ENCODE peak calls at places on chromosome 19, in four cellular contexts. T is tibial nerve, C is heart right ventricle, U is uterus. D is an unnamed sample.
A peak's percentile ranks its signal among the peaks of the same experiment; 100 is the strongest.

GRCh38 chr19:49688531-49689132 is 762 bp upstream of the ADM5 start:
- DNase-seq in C (no peak), T (no peak), U (no peak), D (no peak)

GRCh38 chr19:22882797-22883196 is 50.7 kb downstream of the ZNF723 start:
- DNase-seq in C (no peak), T (no peak), U (no peak), D (no peak)

GRCh38 chr19:48698046-48698445 is 2.3 kb downstream of the FUT2 start:
- DNase-seq in C (no peak), U (no peak), T (no peak), D (no peak)

GRCh38 chr19:54448037-54448773 is 794 bp upstream of the LENG8 start:
- DNase-seq in T (peak; percentile 33), U (peak; percentile 58), C (no peak), D (peak; percentile 54)

GRCh38 chr19:57351867-57352266 is 796 bp downstream of the ZNF304 start:
- DNase-seq in C (no peak), U (no peak), T (no peak), D (no peak)

GRCh38 chr19:51651216-51651846 is 4.7 kb upstream of the SIGLEC14 start:
- DNase-seq in U (no peak), T (no peak), C (no peak), D (no peak)

GRCh38 chr19:14796021-14796420 is 17.7 kb upstream of the ADGRE2 start:
- DNase-seq in C (no peak), T (no peak), U (no peak), D (no peak)

GRCh38 chr19:52270266-52270885 is 989 bp downstream of the ZNF766 start:
- DNase-seq in U (no peak), C (no peak), T (no peak), D (no peak)

GRCh38 chr19:17996826-17997316 is 11.1 kb upstream of the ARRDC2 start:
- DNase-seq in U (peak; percentile 88), C (peak; percentile 88), T (peak; percentile 80), D (peak; percentile 59)

DNA sequence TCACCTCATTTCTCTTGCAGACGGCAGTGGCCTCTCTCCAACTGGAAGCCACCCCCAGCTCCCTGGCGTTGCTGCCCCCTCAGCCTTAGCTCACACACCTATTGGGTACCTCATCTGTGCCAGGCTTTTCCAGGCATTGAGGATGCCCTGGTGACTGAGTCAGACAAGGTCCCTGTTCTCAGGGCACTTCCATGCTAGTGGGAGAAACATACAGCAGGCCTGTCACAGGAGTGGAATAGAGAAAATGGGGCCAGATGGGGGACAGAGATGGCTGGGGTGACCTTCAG is 33.9 kb downstream of the CAPN12 start:
- DNase-seq in C (no peak), U (no peak), T (no peak), D (no peak)
- H3K27ac ChIP-seq in C (peak overlapping the region; percentile 87), U (peak overlapping the region; percentile 78), T (peak overlapping the region; percentile 61), D (peak overlapping the region; percentile 82)

GRCh38 chr19:1397838-1398237 is 3.5 kb downstream of the GAMT start:
- DNase-seq in U (no peak), C (no peak), T (no peak), D (no peak)

GRCh38 chr19:1395194-1396018 is 5.9 kb downstream of the GAMT start:
- DNase-seq in T (no peak), C (peak; percentile 48), U (no peak), D (no peak)

GRCh38 chr19:1396768-1397679 is 4.3 kb downstream of the GAMT start:
- DNase-seq in U (no peak), C (no peak), T (no peak), D (no peak)

GRCh38 chr19:1394252-1395193 is 6.8 kb downstream of the GAMT start:
- DNase-seq in U (no peak), T (no peak), C (no peak), D (no peak)

DNA sequence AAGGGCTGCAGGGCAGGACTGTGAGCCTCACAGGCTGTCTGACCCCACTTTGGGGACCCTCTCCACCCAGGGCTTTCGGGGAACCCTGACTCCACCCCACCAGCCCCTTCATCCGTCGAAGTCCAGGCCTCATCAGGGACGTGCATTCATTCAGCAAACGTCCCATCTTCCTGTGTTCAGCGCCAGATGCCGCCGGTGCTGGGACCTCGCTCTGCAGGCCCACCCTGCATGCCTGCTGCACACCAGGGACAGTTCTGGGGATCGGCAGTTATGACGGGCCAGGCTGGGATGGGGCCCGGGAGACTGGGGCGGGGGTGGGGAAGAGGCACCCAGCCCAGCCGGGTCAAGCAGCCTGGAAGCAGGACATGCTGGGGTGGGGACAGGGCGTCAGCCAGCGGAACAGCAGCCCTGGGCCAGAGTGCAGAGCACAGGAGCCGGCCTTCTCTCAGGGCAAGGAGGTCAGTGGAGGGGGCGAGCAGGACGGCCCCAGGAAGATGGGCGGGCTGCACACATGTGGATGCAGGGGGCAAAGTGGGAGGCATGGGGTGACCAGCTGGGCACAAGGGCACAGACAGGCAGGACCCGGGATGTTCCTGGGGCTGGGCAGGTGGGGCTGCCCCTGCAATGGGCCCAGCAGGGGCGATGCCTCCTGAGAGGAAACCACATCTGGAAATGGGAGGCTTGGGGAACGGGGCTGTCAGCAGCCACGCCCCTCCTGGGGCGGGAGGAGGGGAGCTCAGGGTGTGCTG is 5.1 kb downstream of the GAMT start:
- DNase-seq in C (no peak), U (no peak), T (no peak), D (no peak)
- H3K27ac ChIP-seq in C (no peak overlapping the region), U (no peak overlapping the region), T (no peak overlapping the region), D (peak overlapping the region; percentile 44)

GRCh38 chr19:3124630-3125029 is 11.2 kb upstream of the GNA15 start:
- DNase-seq in C (no peak), U (no peak), T (no peak), D (no peak)

GRCh38 chr19:3123956-3124355 is 11.9 kb upstream of the GNA15 start:
- DNase-seq in C (no peak), T (no peak), U (no peak), D (no peak)

GRCh38 chr19:3123088-3123721 is 12.6 kb upstream of the GNA15 start:
- DNase-seq in C (no peak), U (no peak), T (no peak), D (no peak)

GRCh38 chr19:3129112-3129511 is 6.7 kb upstream of the GNA15 start:
- DNase-seq in U (no peak), C (no peak), T (no peak), D (no peak)

GRCh38 chr19:3125900-3126524 is 9.8 kb upstream of the GNA15 start:
- DNase-seq in U (no peak), T (no peak), C (peak; percentile 75), D (no peak)
- H3K27ac ChIP-seq in U (no peak overlapping the region), T (no peak overlapping the region), C (no peak overlapping the region), D (no peak overlapping the region)

DNA sequence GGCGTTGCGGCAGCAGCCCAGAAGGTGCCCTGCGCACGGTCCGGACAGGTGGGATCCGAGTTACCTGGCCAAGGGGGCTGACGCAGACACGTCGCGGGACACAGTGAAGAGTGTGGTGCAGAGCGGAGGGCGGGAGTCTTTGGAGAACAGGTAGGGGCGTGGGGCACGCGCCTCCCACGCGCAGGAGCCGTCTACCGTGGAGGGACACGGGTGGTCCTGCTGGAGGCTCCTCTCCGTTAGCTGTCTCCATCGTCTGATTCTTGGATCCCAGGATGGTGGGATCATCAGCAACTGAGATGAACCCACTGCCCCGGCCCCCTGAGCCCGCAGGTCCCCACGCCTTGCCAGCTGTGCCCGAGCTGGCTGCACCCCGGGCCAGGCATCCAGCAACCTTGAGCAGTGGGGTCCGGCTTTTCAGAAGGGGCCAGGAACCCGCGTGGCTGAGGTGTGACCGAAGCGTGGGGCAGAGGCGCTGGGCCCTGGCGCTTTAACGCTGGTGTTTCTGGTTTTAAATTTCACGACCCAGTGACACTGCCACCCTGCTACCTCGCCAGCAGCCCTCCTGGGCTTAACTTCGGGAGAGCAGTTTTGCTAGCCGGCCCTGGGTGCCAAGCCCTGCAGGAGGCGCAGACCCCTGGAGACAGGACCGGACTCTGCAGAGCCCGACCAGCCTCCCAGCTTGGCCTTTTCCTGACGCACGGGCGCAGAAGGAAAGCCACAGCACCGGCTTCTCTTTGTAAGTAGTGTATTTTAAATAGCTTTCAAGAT is 7.3 kb downstream of the FGF22 start:
- DNase-seq in C (no peak), U (no peak), T (no peak), D (no peak)
- H3K27ac ChIP-seq in C (no peak overlapping the region), U (no peak overlapping the region), T (no peak overlapping the region), D (no peak overlapping the region)

GRCh38 chr19:35696835-35697234 is 7.5 kb upstream of the ZBTB32 start:
- DNase-seq in C (no peak), U (no peak), T (no peak), D (no peak)
- H3K27ac ChIP-seq in C (no peak overlapping the region), U (no peak overlapping the region), T (no peak overlapping the region), D (no peak overlapping the region)

GRCh38 chr19:8395621-8396082 is 5.5 kb downstream of the RAB11B start:
- DNase-seq in T (no peak), C (no peak), U (no peak), D (no peak)
- H3K27ac ChIP-seq in T (no peak overlapping the region), C (peak overlapping the region; percentile 100), U (no peak overlapping the region), D (peak overlapping the region; percentile 98)

DNA sequence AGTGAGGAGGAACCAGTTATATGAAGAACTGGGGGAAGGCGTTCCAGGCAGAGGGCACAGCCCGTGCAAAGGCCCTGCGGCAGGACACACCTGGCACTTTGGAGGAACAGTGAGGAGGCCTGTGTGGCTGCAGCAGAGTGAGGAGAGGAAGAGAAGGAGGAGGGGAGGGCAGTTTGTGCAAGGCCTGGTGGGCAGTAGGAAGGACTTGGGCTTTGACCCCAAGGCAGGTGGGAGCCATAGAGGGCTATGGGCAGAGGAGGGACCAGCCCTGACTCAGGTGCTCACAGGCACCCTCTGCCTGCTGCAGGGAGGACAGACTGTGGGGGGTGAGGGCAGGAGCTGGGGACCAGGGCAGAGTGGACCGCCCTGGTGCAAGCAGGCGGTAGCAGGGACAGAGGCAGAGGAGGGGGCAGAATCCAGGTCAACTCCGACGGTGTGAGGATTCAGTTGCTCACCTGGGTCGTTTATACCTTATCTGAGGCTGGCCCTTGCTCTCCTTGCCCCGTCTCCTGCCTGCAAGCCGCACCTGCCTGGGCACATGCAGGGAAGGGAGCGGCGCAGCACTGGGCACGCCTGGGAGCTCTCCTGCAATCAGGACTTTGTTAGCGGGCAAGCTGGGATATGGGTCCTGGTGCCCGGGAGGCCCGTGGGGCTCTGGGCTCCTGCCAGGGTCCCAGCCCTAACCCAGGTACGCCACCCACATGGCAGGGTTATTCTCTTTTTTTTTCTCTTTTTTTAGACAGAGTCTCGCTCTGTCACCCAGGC is 34.8 kb downstream of the NFIC start:
- DNase-seq in U (no peak), C (no peak), T (no peak), D (no peak)
- H3K27ac ChIP-seq in U (peak overlapping the region; percentile 98), C (peak overlapping the region; percentile 93), T (no peak overlapping the region), D (no peak overlapping the region)

GRCh38 chr19:47582320-47582909 is 9.5 kb upstream of the ZNF541 start:
- DNase-seq in U (no peak), T (no peak), C (no peak), D (no peak)

GRCh38 chr19:47580397-47580796 is 7.4 kb upstream of the ZNF541 start:
- DNase-seq in C (no peak), U (no peak), T (no peak), D (no peak)

GRCh38 chr19:47587295-47587694 is 14.3 kb upstream of the ZNF541 start:
- DNase-seq in C (no peak), U (no peak), T (no peak), D (no peak)

DNA sequence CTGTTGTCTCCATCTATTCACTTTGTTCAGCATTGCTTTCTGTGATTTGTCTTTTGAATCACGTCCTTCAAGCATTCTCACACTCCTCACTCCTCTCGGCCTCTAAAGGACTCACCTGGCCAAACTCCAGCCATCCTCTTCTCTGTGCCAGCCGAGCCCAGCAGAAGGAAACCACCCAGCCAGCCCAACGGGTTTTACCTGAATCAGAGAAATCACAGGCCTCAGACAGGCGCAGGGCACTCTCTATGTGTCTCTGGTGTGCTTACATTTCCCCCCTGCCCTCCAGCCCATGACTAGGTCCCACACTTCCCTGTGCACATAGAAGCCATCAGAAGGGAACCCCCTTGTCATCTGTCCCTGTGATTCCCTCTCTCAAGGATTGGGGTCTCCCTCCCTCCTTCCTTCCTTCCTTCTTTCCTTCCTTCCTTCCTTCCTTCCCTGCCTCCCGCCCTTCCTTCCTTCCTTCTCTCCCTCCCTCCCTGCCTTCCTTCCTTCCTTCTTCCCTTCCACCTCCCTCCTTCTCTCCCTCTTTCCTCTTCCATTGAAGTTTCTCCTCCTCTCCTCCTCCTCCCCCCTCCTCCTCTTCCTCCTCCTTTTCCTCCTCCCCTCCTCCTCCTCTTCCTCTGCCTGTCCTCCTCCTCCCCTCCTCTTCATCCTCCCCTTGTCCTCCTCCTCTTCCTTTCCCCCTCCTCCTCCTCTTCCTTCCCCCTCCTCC is 8.8 kb upstream of the ZNF541 start:
- DNase-seq in C (no peak), U (no peak), T (no peak), D (no peak)
- H3K27ac ChIP-seq in C (no peak overlapping the region), U (peak overlapping the region; percentile 37), T (no peak overlapping the region), D (no peak overlapping the region)